ENCODE peak calls at places on chromosomes 3 and 15, in seven cellular contexts. C is mesendoderm, I is H9, U is trophoblast cell, D is neuronal stem cell, F is IMR-90, R is H1. L is an unnamed sample.

GRCh38 chr3:45084820-45085816 is 59.0 kb downstream of the CLEC3B start:
- DNase-seq in C (no peak), I (no peak), U (peak), D (no peak), F (peak), R (no peak), L (peak)

GRCh38 chr3:144055604-144056003 is 84.0 kb downstream of the DIPK2A start:
- DNase-seq in C (no peak), I (no peak), U (no peak), D (no peak), F (peak), R (no peak), L (no peak)

GRCh38 chr3:11379238-11379823 is 107.1 kb downstream of the ATG7 start:
- DNase-seq in C (peak), I (no peak), U (peak), D (peak), F (peak), R (no peak), L (peak)

GRCh38 chr3:8972614-8973013 is 9.3 kb upstream of the RAD18 start:
- DNase-seq in C (peak), I (no peak), U (no peak), D (no peak), F (peak), R (no peak), L (peak)

GRCh38 chr3:195059006-195059350 is 212.0 kb downstream of the XXYLT1 start:
- DNase-seq in C (no peak), I (no peak), U (no peak), D (no peak), F (no peak), R (no peak), L (no peak)

GRCh38 chr3:126903521-126903920 is 79.4 kb upstream of the PLXNA1 start:
- DNase-seq in C (no peak), I (no peak), U (no peak), D (no peak), F (no peak), R (no peak), L (no peak)

GRCh38 chr3:156997351-156997750 is 162.6 kb downstream of the CCNL1 start:
- DNase-seq in C (no peak), I (no peak), U (no peak), D (no peak), F (no peak), R (no peak), L (no peak)

GRCh38 chr3:179528786-179529185 is 33.9 kb upstream of the ACTL6A start:
- DNase-seq in C (no peak), I (no peak), U (no peak), D (no peak), F (peak), R (no peak), L (peak)

GRCh38 chr15:28026764-28027713 is 72.1 kb downstream of the OCA2 start:
- DNase-seq in C (no peak), I (no peak), U (no peak), D (no peak), F (no peak), R (peak), L (no peak)

GRCh38 chr15:42528970-42529369 is 19.6 kb downstream of the LRRC57 start:
- DNase-seq in C (no peak), I (no peak), U (no peak), D (no peak), F (peak), R (no peak), L (peak)

GRCh38 chr3:44883999-44884431 is 9.6 kb downstream of the TGM4 start:
- DNase-seq in C (peak), I (no peak), U (peak), D (no peak), F (peak), R (no peak), L (peak)

GRCh38 chr3:17356581-17356980 is 385.9 kb downstream of the TBC1D5 start:
- DNase-seq in C (peak), I (no peak), U (no peak), D (no peak), F (no peak), R (no peak), L (no peak)

GRCh38 chr3:95277614-95278013 is 1214.8 kb downstream of the NSUN3 start:
- DNase-seq in C (no peak), I (no peak), U (no peak), D (no peak), F (no peak), R (no peak), L (no peak)

GRCh38 chr3:188001052-188001567 is 152.8 kb upstream of the LPP start:
- DNase-seq in C (no peak), I (no peak), U (no peak), D (no peak), F (no peak), R (no peak), L (no peak)

GRCh38 chr3:27560484-27561056 is 76.4 kb upstream of the SLC4A7 start:
- DNase-seq in C (no peak), I (no peak), U (peak), D (no peak), F (no peak), R (no peak), L (no peak)

GRCh38 chr15:77545058-77545457 is 87.7 kb downstream of the LINGO1 start:
- DNase-seq in C (no peak), I (no peak), U (no peak), D (no peak), F (no peak), R (no peak), L (no peak)

GRCh38 chr3:170469151-170470062 is 50.7 kb downstream of the CLDN11 start:
- DNase-seq in C (no peak), I (no peak), U (no peak), D (no peak), F (peak), R (peak), L (peak)

GRCh38 chr3:94336076-94336741 is 273.3 kb downstream of the NSUN3 start:
- DNase-seq in C (peak), I (peak), U (no peak), D (peak), F (peak), R (no peak), L (peak)

GRCh38 chr3:97991278-97991652 is 19.0 kb upstream of the RIOX2 start:
- DNase-seq in C (no peak), I (no peak), U (no peak), D (no peak), F (no peak), R (no peak), L (no peak)

GRCh38 chr3:39142067-39142466 is 11.3 kb downstream of the CSRNP1 start:
- DNase-seq in C (no peak), I (no peak), U (no peak), D (no peak), F (no peak), R (no peak), L (no peak)

GRCh38 chr3:64084640-64085039 is 61.3 kb upstream of the PSMD6 start:
- DNase-seq in C (peak), I (no peak), U (peak), D (no peak), F (peak), R (no peak), L (peak)

GRCh38 chr3:172877011-172877410 is 126.5 kb downstream of the ECT2 start:
- DNase-seq in C (no peak), I (no peak), U (no peak), D (no peak), F (no peak), R (no peak), L (peak)

GRCh38 chr3:9778102-9778501 is 8.4 kb upstream of the CAMK1 start:
- DNase-seq in C (no peak), I (no peak), U (no peak), D (no peak), F (peak), R (no peak), L (no peak)

GRCh38 chr3:46860381-46861292 is 2.6 kb downstream of the MYL3 start:
- DNase-seq in C (peak), I (no peak), U (peak), D (no peak), F (no peak), R (peak), L (no peak)

GRCh38 chr3:21158801-21159564 is 592.0 kb downstream of the ZNF385D start:
- DNase-seq in C (no peak), I (no peak), U (no peak), D (no peak), F (peak), R (no peak), L (no peak)

GRCh38 chr15:69860921-69861320 is 236.8 kb downstream of the TLE3 start:
- DNase-seq in C (no peak), I (no peak), U (no peak), D (no peak), F (no peak), R (no peak), L (peak)

GRCh38 chr3:147411777-147412176 is 2.6 kb downstream of the ZIC1 start:
- DNase-seq in C (peak), I (no peak), U (no peak), D (peak), F (no peak), R (peak), L (no peak)

GRCh38 chr15:70742928-70743327 is 20.4 kb downstream of the UACA start:
- DNase-seq in C (no peak), I (no peak), U (no peak), D (no peak), F (no peak), R (no peak), L (peak)

GRCh38 chr15:61996056-61996635 is 64.1 kb downstream of the VPS13C start:
- DNase-seq in C (no peak), I (no peak), U (no peak), D (no peak), F (peak), R (no peak), L (no peak)

GRCh38 chr3:169268942-169269460 is 394.5 kb downstream of the MECOM start:
- DNase-seq in C (no peak), I (no peak), U (no peak), D (no peak), F (no peak), R (no peak), L (no peak)

DNA sequence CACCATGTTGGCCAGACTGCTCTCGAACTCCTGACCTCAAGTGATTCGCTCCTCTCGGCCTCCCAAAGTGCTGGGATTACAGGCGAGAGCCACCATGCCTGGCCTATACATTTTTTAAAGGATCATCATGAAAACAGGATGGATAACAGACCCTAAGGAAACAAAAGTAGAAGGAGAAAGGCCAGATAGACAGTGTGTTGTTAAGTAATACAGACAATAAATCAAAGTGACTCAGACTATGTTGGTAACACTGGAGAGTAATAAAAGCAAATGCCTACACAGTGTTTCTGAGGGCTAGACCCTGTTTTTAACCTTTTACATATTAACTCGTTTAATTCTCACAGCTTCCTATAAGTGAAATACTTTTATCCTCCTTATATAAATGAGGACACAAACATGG is 133.8 kb upstream of the MCTP2 start:
- DNase-seq in C (no peak), I (no peak), U (no peak), D (no peak), F (no peak), R (no peak), L (peak)
- H3K18ac ChIP-seq in C (no peak), I (no peak), U (no peak), D (no peak), F (no peak), R (no peak), L (no peak)

DNA sequence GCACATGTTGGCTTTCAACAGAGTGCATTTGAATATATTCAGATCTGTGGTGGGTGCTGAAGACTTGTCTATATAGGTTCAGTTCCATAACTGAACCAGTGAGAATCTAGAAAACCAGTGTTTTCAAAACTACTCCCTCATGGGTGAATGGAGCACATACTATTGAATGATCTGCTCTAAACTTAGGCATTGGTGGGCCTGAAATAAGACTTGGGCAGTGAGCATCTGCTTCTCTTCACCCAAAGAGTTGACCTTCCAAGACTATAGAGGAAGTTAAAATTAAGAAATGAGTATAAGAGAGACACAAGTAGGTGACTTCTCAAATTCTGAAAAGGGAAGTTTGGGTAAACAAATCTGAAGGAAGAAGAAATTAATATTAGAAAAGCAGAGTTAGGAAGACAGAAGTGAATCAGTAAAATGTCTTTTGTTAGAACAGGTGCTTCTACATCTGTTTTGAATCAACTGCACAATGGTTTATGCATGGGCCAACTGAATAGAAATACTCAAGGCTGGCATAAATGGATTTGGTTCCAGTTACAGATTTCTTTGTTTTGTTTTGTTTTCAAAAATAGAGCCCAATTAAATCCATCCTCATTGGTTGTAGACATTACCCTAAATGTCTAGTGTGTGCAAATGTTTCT is 19.3 kb downstream of the ALCAM start:
- DNase-seq in C (no peak), I (no peak), U (no peak), D (no peak), F (no peak), R (no peak), L (no peak)
- H3K4me2 ChIP-seq in C (no peak), I (no peak), U (no peak), D (no peak), F (peak), R (no peak), L (no peak)

GRCh38 chr3:124837730-124838186 is 49.4 kb downstream of the ITGB5 start:
- DNase-seq in C (peak), I (no peak), U (peak), D (no peak), F (peak), R (no peak), L (peak)

GRCh38 chr3:124834723-124835718 is 52.1 kb downstream of the ITGB5 start:
- DNase-seq in C (peak), I (peak), U (peak), D (no peak), F (peak), R (peak), L (peak)

GRCh38 chr3:124838963-124839362 is 48.2 kb downstream of the ITGB5 start:
- DNase-seq in C (no peak), I (no peak), U (no peak), D (no peak), F (no peak), R (no peak), L (no peak)

GRCh38 chr3:124836448-124836847 is 50.7 kb downstream of the ITGB5 start:
- DNase-seq in C (no peak), I (no peak), U (no peak), D (no peak), F (no peak), R (no peak), L (no peak)

DNA sequence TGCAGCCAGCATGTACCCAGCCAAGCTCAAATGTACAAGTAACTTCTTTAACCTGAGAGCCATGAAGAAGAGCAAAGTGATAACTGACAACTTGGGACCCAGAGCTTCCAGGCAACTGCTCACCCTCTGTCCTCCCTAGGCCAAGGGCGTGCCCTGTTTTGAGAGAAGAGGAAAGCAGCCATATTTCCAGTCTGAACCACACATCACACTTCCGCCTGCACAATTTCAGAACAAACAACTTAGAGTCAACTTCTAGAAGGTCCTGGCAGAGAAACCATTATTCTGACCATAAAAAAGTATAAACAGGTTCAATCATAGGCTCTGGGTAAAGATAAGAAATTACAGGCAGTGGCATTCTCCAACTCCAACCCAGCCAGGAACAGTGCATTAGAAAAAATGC is 50.1 kb downstream of the ITGB5 start:
- DNase-seq in C (no peak), I (no peak), U (no peak), D (no peak), F (no peak), R (no peak), L (peak)
- H2BK120ac ChIP-seq in C (no peak), I (no peak), U (peak), D (no peak), F (peak), R (no peak), L (peak)

GRCh38 chr3:129692743-129693142 is 86.3 kb upstream of the PLXND1 start:
- DNase-seq in C (no peak), I (no peak), U (no peak), D (no peak), F (no peak), R (no peak), L (no peak)

GRCh38 chr3:129689036-129689435 is 82.6 kb upstream of the PLXND1 start:
- DNase-seq in C (no peak), I (no peak), U (no peak), D (no peak), F (no peak), R (no peak), L (no peak)

GRCh38 chr3:129688310-129688895 is 81.9 kb upstream of the PLXND1 start:
- DNase-seq in C (peak), I (peak), U (no peak), D (peak), F (peak), R (peak), L (peak)

GRCh38 chr3:129690963-129691362 is 84.5 kb upstream of the PLXND1 start:
- DNase-seq in C (no peak), I (no peak), U (no peak), D (no peak), F (no peak), R (no peak), L (no peak)

GRCh38 chr3:129690406-129690805 is 83.9 kb upstream of the PLXND1 start:
- DNase-seq in C (peak), I (peak), U (peak), D (peak), F (peak), R (no peak), L (peak)
- H3K18ac ChIP-seq in C (no peak), I (no peak), U (no peak), D (no peak), F (no peak), R (no peak), L (no peak)

DNA sequence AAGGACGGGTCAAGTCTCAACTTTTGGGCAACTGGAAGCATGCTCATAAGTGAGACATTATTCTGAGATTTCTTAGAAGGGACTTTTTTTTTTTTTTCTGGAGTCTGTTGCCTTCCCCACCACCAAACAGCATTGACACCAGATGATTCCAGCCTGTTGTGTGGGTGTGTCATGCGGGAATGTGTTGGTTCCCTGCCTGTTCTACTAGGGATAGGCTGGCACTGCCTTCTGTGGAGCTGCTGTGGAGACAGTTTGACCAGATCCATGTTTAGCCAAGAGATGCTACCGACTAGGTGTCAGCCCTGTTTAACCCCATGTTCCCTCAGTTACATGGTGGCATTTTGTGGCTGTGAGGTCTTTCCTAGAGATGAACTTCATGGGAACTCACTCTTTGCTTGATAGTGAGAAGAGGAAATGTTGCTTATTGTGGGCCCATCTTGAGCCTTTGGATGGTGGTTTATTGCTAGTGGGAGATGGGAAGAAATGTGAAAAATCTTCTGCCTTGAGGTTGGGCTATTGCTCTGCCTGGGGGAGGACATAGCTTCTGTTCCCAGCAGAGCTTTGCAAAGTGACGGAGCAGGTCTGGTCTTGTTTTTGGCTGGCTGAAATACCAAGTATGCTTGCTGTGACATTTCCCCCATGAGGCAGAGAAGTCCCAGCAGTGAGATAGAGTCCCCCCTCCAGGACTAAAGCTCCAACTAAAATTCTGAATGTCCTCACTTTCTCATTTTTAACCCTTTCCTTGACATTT is 31.3 kb downstream of the TRAK1 start:
- DNase-seq in C (peak), I (no peak), U (peak), D (no peak), F (no peak), R (no peak), L (no peak)
- H3K4me2 ChIP-seq in C (no peak), I (no peak), U (peak), D (no peak), F (no peak), R (no peak), L (no peak)

GRCh38 chr15:83067638-83067962 is 548 bp upstream of the BTBD1 start:
- DNase-seq in C (no peak), I (no peak), U (no peak), D (peak), F (no peak), R (no peak), L (no peak)
- H2BK120ac ChIP-seq in C (no peak), I (no peak), U (peak), D (no peak), F (peak), R (no peak), L (peak)

DNA sequence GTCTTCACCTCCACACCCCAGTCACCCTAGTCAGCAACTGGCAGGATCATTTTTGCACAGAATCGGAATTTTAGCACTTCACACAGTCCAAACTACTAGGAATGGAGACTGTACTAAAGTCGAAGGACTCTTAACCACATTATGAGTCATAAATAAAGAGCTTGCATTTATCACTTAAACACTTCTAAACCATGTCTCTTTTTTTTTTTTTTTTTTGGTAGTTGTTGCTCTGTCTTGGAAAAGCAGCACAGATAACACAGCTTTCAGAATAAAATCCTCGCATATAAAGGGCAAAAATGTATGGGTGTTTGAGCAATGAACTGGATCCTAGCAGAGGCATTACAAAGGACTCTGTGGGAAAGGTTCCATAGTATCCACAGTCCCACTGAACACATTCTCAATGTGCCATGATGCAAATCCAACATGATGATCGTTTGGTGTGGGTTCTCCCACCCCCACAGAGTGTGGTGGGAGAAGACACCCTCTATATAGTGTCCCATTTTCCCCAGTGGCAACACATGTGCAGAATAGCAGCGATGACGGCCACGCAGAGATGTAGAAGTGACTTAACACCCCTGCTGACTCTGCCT is 47.1 kb downstream of the FOXP1 start:
- DNase-seq in C (no peak), I (no peak), U (no peak), D (no peak), F (peak), R (no peak), L (peak)
- H3K18ac ChIP-seq in C (no peak), I (no peak), U (peak), D (no peak), F (peak), R (no peak), L (peak)

GRCh38 chr15:92168284-92168683 is 225.4 kb upstream of the ST8SIA2 start:
- DNase-seq in C (no peak), I (no peak), U (no peak), D (no peak), F (no peak), R (no peak), L (no peak)
- H3K4me2 ChIP-seq in C (no peak), I (no peak), U (no peak), D (no peak), F (no peak), R (no peak), L (no peak)

L was measured in mesenchymal stem cell.